ENCODE peak calls at places on chromosomes 1 and 21, in nine cellular contexts. U is LoVo, A is HS-5, M is Caco-2, L is left cardiac atrium, E is AG09319, J is pancreas, Z is PC-9, C is fibroblast of gingiva. O is an unnamed sample.
A peak's percentile ranks its signal among the peaks of the same experiment; 100 is the strongest.

GRCh38 chr1:58786927-58787245 is 3.0 kb upstream of the JUN start:
- DNase-seq in U (no peak), A (no peak), M (no peak), L (no peak), E (no peak), J (no peak), Z (no peak), C (no peak), O (no peak)

GRCh38 chr1:158285756-158286241 is 3.9 kb upstream of the CD1C start:
- DNase-seq in U (no peak), A (no peak), M (no peak), L (peak; percentile 34), E (no peak), J (no peak), Z (no peak), C (no peak), O (no peak)

GRCh38 chr1:200435200-200435780 is 25.5 kb upstream of the ZNF281 start:
- DNase-seq in U (no peak), A (no peak), M (no peak), L (no peak), E (no peak), J (no peak), Z (no peak), C (no peak), O (no peak)

GRCh38 chr1:181104790-181105133 is 16.3 kb downstream of the IER5 start:
- DNase-seq in U (no peak), A (no peak), M (peak; percentile 73), L (peak; percentile 59), E (no peak), J (peak; percentile 87), Z (no peak), C (no peak), O (no peak)

GRCh38 chr1:223724376-223724775 is 12.0 kb downstream of the CAPN2 start:
- DNase-seq in U (no peak), A (no peak), M (no peak), L (no peak), E (no peak), J (no peak), Z (no peak), C (peak; percentile 52), O (no peak)

GRCh38 chr1:115677172-115677542 is 35.4 kb downstream of the VANGL1 start:
- DNase-seq in U (no peak), A (no peak), M (no peak), L (no peak), E (no peak), J (no peak), Z (peak; percentile 69), C (no peak), O (peak; percentile 90)

GRCh38 chr1:189205863-189206262 is 1271.8 kb downstream of the BRINP3 start:
- DNase-seq in U (no peak), A (no peak), M (no peak), L (no peak), E (no peak), J (no peak), Z (no peak), C (no peak), O (no peak)

GRCh38 chr1:203930343-203930742 is 68.9 kb downstream of the SNRPE start:
- DNase-seq in U (no peak), A (no peak), M (no peak), L (no peak), E (no peak), J (no peak), Z (no peak), C (no peak), O (no peak)

GRCh38 chr21:26280715-26281310 is 110.2 kb upstream of the APP start:
- DNase-seq in U (no peak), A (no peak), M (no peak), L (no peak), E (no peak), J (no peak), Z (no peak), C (peak; percentile 5), O (no peak)

GRCh38 chr1:203512830-203513578 is 19.1 kb downstream of the OPTC start:
- DNase-seq in U (peak; percentile 84), A (peak; percentile 85), M (peak; percentile 61), L (peak; percentile 61), E (peak; percentile 73), J (no peak), Z (peak; percentile 95), C (peak; percentile 81), O (peak; percentile 79)

GRCh38 chr1:6121021-6121421 is 59.1 kb downstream of the CHD5 start:
- DNase-seq in U (no peak), A (no peak), M (no peak), L (no peak), E (no peak), J (peak; percentile 42), Z (no peak), C (no peak), O (no peak)

GRCh38 chr1:207019161-207019560 is 13.4 kb downstream of the C1orf116 start:
- DNase-seq in U (no peak), A (no peak), M (no peak), L (no peak), E (no peak), J (no peak), Z (no peak), C (no peak), O (no peak)

GRCh38 chr1:28173151-28173979 is 3.1 kb downstream of the PTAFR start:
- DNase-seq in U (no peak), A (no peak), M (no peak), L (no peak), E (no peak), J (no peak), Z (no peak), C (no peak), O (no peak)

GRCh38 chr1:92475029-92475428 is 11.7 kb downstream of the GFI1 start:
- DNase-seq in U (no peak), A (no peak), M (no peak), L (no peak), E (no peak), J (no peak), Z (no peak), C (no peak), O (no peak)

GRCh38 chr1:2323575-2323974 is 67.8 kb downstream of the MORN1 start:
- DNase-seq in U (no peak), A (no peak), M (no peak), L (no peak), E (no peak), J (no peak), Z (no peak), C (no peak), O (no peak)

GRCh38 chr1:205547932-205548827 is 43.7 kb downstream of the CDK18 start:
- DNase-seq in U (no peak), A (no peak), M (no peak), L (no peak), E (no peak), J (no peak), Z (no peak), C (no peak), O (no peak)

GRCh38 chr1:183460596-183460995 is 11.7 kb upstream of the SMG7 start:
- DNase-seq in U (no peak), A (no peak), M (no peak), L (no peak), E (no peak), J (no peak), Z (no peak), C (no peak), O (no peak)

GRCh38 chr1:38578444-38578951 is 281.1 kb downstream of the RRAGC start:
- DNase-seq in U (no peak), A (no peak), M (no peak), L (no peak), E (no peak), J (no peak), Z (no peak), C (no peak), O (no peak)

GRCh38 chr1:229757226-229757625 is 131.2 kb downstream of the URB2 start:
- DNase-seq in U (no peak), A (no peak), M (no peak), L (no peak), E (no peak), J (no peak), Z (peak; percentile 67), C (no peak), O (no peak)

GRCh38 chr1:230189276-230190183 is 122.5 kb downstream of the GALNT2 start:
- DNase-seq in U (no peak), A (no peak), M (no peak), L (no peak), E (no peak), J (no peak), Z (no peak), C (no peak), O (no peak)

O was measured in astrocyte of the cerebellum.